ENCODE peak calls at places on chromosomes 3 and 15, in nine cellular contexts. One of them, this sample, is unnamed.

GRCh38 chr3:157868881-157869280 is 237.3 kb downstream of the SHOX2 start:
- DNase-seq in amniotic stem cell: no peak
- DNase-seq in lung: no peak
- DNase-seq in LHCN-M2: no peak
- DNase-seq in fibroblast of the aortic adventitia: peak
- DNase-seq in psoas muscle: no peak
- DNase-seq in PC-3: no peak
- DNase-seq in effector memory CD8-positive, alpha-beta T cell: no peak
- DNase-seq in EH: no peak
- DNase-seq in this sample: no peak

GRCh38 chr15:47945869-47946666 is 174.7 kb upstream of the SLC24A5 start:
- DNase-seq in amniotic stem cell: no peak
- DNase-seq in lung: no peak
- DNase-seq in LHCN-M2: no peak
- DNase-seq in fibroblast of the aortic adventitia: no peak
- DNase-seq in psoas muscle: no peak
- DNase-seq in PC-3: no peak
- DNase-seq in effector memory CD8-positive, alpha-beta T cell: no peak
- DNase-seq in EH: no peak
- DNase-seq in this sample: no peak

GRCh38 chr15:61057830-61058529 is 171.1 kb downstream of the RORA start:
- DNase-seq in amniotic stem cell: no peak
- DNase-seq in lung: no peak
- DNase-seq in LHCN-M2: no peak
- DNase-seq in fibroblast of the aortic adventitia: peak
- DNase-seq in psoas muscle: no peak
- DNase-seq in PC-3: no peak
- DNase-seq in effector memory CD8-positive, alpha-beta T cell: no peak
- DNase-seq in EH: no peak
- DNase-seq in this sample: no peak

GRCh38 chr3:38455639-38456430 is 2.1 kb downstream of the ACVR2B start:
- DNase-seq in amniotic stem cell: no peak
- DNase-seq in lung: no peak
- DNase-seq in LHCN-M2: no peak
- DNase-seq in fibroblast of the aortic adventitia: no peak
- DNase-seq in psoas muscle: no peak
- DNase-seq in PC-3: no peak
- DNase-seq in effector memory CD8-positive, alpha-beta T cell: no peak
- DNase-seq in EH: peak
- DNase-seq in this sample: no peak

GRCh38 chr3:140117111-140117526 is 182.1 kb downstream of the CLSTN2 start:
- DNase-seq in amniotic stem cell: no peak
- DNase-seq in lung: no peak
- DNase-seq in LHCN-M2: no peak
- DNase-seq in fibroblast of the aortic adventitia: no peak
- DNase-seq in psoas muscle: no peak
- DNase-seq in PC-3: no peak
- DNase-seq in effector memory CD8-positive, alpha-beta T cell: no peak
- DNase-seq in EH: peak
- DNase-seq in this sample: no peak

GRCh38 chr15:93243573-93243972 is 154.6 kb upstream of the RGMA start:
- DNase-seq in amniotic stem cell: no peak
- DNase-seq in lung: no peak
- DNase-seq in LHCN-M2: no peak
- DNase-seq in fibroblast of the aortic adventitia: no peak
- DNase-seq in psoas muscle: no peak
- DNase-seq in PC-3: no peak
- DNase-seq in effector memory CD8-positive, alpha-beta T cell: no peak
- DNase-seq in EH: no peak
- DNase-seq in this sample: no peak

GRCh38 chr15:78075490-78076230 is 1.9 kb downstream of the TBC1D2B start:
- DNase-seq in amniotic stem cell: peak
- DNase-seq in lung: peak
- DNase-seq in LHCN-M2: peak
- DNase-seq in fibroblast of the aortic adventitia: peak
- DNase-seq in psoas muscle: no peak
- DNase-seq in PC-3: peak
- DNase-seq in effector memory CD8-positive, alpha-beta T cell: no peak
- DNase-seq in EH: peak
- DNase-seq in this sample: peak

GRCh38 chr3:124821356-124821755 is 65.8 kb downstream of the ITGB5 start:
- DNase-seq in amniotic stem cell: no peak
- DNase-seq in lung: no peak
- DNase-seq in LHCN-M2: no peak
- DNase-seq in fibroblast of the aortic adventitia: no peak
- DNase-seq in psoas muscle: no peak
- DNase-seq in PC-3: no peak
- DNase-seq in effector memory CD8-positive, alpha-beta T cell: no peak
- DNase-seq in EH: no peak
- DNase-seq in this sample: no peak

GRCh38 chr3:22245122-22245521 is 494.1 kb upstream of the ZNF385D start:
- DNase-seq in amniotic stem cell: peak
- DNase-seq in lung: no peak
- DNase-seq in LHCN-M2: peak
- DNase-seq in fibroblast of the aortic adventitia: peak
- DNase-seq in psoas muscle: peak
- DNase-seq in PC-3: peak
- DNase-seq in effector memory CD8-positive, alpha-beta T cell: no peak
- DNase-seq in EH: peak
- DNase-seq in this sample: no peak

GRCh38 chr3:43866529-43867353 is 176.0 kb downstream of the ABHD5 start:
- DNase-seq in amniotic stem cell: peak
- DNase-seq in lung: peak
- DNase-seq in LHCN-M2: peak
- DNase-seq in fibroblast of the aortic adventitia: peak
- DNase-seq in psoas muscle: no peak
- DNase-seq in PC-3: peak
- DNase-seq in effector memory CD8-positive, alpha-beta T cell: no peak
- DNase-seq in EH: peak
- DNase-seq in this sample: peak

GRCh38 chr3:52001443-52001974 is 5.8 kb upstream of the RPL29 start:
- DNase-seq in amniotic stem cell: no peak
- DNase-seq in lung: peak
- DNase-seq in LHCN-M2: peak
- DNase-seq in fibroblast of the aortic adventitia: peak
- DNase-seq in psoas muscle: peak
- DNase-seq in PC-3: peak
- DNase-seq in effector memory CD8-positive, alpha-beta T cell: peak
- DNase-seq in EH: peak
- DNase-seq in this sample: no peak

GRCh38 chr15:68278345-68279217 is 1.0 kb downstream of the FEM1B start:
- DNase-seq in amniotic stem cell: peak
- DNase-seq in lung: no peak
- DNase-seq in LHCN-M2: peak
- DNase-seq in fibroblast of the aortic adventitia: peak
- DNase-seq in psoas muscle: no peak
- DNase-seq in PC-3: peak
- DNase-seq in effector memory CD8-positive, alpha-beta T cell: no peak
- DNase-seq in EH: peak
- DNase-seq in this sample: no peak

GRCh38 chr3:65950340-65951326 is 88.1 kb downstream of the MAGI1 start:
- DNase-seq in amniotic stem cell: no peak
- DNase-seq in lung: no peak
- DNase-seq in LHCN-M2: no peak
- DNase-seq in fibroblast of the aortic adventitia: no peak
- DNase-seq in psoas muscle: no peak
- DNase-seq in PC-3: no peak
- DNase-seq in effector memory CD8-positive, alpha-beta T cell: no peak
- DNase-seq in EH: no peak
- DNase-seq in this sample: no peak